ENCODE peak calls at places on chromosomes 5 and 9, in ten cellular contexts. S is cardiac septum; R is amygdala; F is stimulated activated CD8-positive, alpha-beta memory T cell treated with anti-CD3 and anti-CD28 coated beads, Interleukin-15, amount 100 ng/mL, for 1 hour; K is glutamatergic neuron; V is activated T-cell treated with anti-CD3 and anti-CD28 coated beads, Interleukin-2, amount 50 U/mL, for 24 hours; W is psoas muscle; D is GM18507; B is naive B cell; C is cardiac fibroblast. J is an unnamed sample.

GRCh38 chr5:5291357-5291756 is 131.1 kb upstream of the ICE1 start:
- DNase-seq in S (no peak), R (no peak), F (no peak), K (no peak), V (no peak), W (no peak), D (no peak), B (no peak), C (peak), J (no peak)

GRCh38 chr5:131539251-131539650 is 95.8 kb downstream of the RAPGEF6 start:
- DNase-seq in S (no peak), R (no peak), F (no peak), K (no peak), V (no peak), W (no peak), D (no peak), B (no peak), C (no peak), J (no peak)

GRCh38 chr9:112037281-112038016 is 137.6 kb downstream of the SUSD1 start:
- DNase-seq in S (no peak), R (no peak), F (peak), K (no peak), V (peak), W (no peak), D (peak), B (peak), C (peak), J (peak)

GRCh38 chr9:135508211-135508820 is 7.8 kb downstream of the MRPS2 start:
- DNase-seq in S (peak), R (no peak), F (no peak), K (no peak), V (no peak), W (no peak), D (no peak), B (no peak), C (no peak), J (no peak)

GRCh38 chr9:36995927-36996471 is 38.1 kb downstream of the PAX5 start:
- DNase-seq in S (no peak), R (no peak), F (peak), K (peak), V (peak), W (no peak), D (no peak), B (peak), C (peak), J (peak)

GRCh38 chr9:135819905-135820304 is 87.4 kb downstream of the CAMSAP1 start:
- DNase-seq in S (no peak), R (no peak), F (no peak), K (no peak), V (no peak), W (no peak), D (no peak), B (no peak), C (no peak), J (no peak)

GRCh38 chr9:104927216-104927911 is 591 bp downstream of the ABCA1 start:
- DNase-seq in S (peak), R (no peak), F (no peak), K (peak), V (peak), W (peak), D (no peak), B (peak), C (peak), J (no peak)

GRCh38 chr9:115276621-115277020 is 158.7 kb upstream of the TNC start:
- DNase-seq in S (no peak), R (no peak), F (no peak), K (no peak), V (no peak), W (no peak), D (no peak), B (no peak), C (no peak), J (no peak)

GRCh38 chr9:129225201-129225778 is 47.2 kb upstream of the IER5L start:
- DNase-seq in S (no peak), R (no peak), F (no peak), K (no peak), V (no peak), W (peak), D (no peak), B (no peak), C (no peak), J (no peak)

GRCh38 chr5:95729115-95730010 is 1.8 kb upstream of the RHOBTB3 start:
- DNase-seq in S (no peak), R (no peak), F (no peak), K (no peak), V (no peak), W (no peak), D (no peak), B (no peak), C (no peak), J (no peak)

GRCh38 chr9:24479696-24480095 is 66.0 kb downstream of the IZUMO3 start:
- DNase-seq in S (no peak), R (no peak), F (no peak), K (no peak), V (no peak), W (no peak), D (no peak), B (no peak), C (peak), J (no peak)

GRCh38 chr9:70340572-70340971 is 73.9 kb downstream of the KLF9 start:
- DNase-seq in S (no peak), R (no peak), F (no peak), K (no peak), V (no peak), W (no peak), D (no peak), B (peak), C (peak), J (no peak)

GRCh38 chr9:68498816-68499215 is 41.9 kb downstream of the TMEM252 start:
- DNase-seq in S (no peak), R (no peak), F (no peak), K (no peak), V (no peak), W (no peak), D (no peak), B (no peak), C (no peak), J (no peak)

GRCh38 chr9:16626577-16627130 is 243.8 kb downstream of the BNC2 start:
- DNase-seq in S (no peak), R (no peak), F (no peak), K (no peak), V (no peak), W (peak), D (no peak), B (no peak), C (peak), J (no peak)

GRCh38 chr9:111597852-111598729 is 1.4 kb downstream of the PTGR1 start:
- DNase-seq in S (no peak), R (no peak), F (peak), K (peak), V (peak), W (peak), D (peak), B (peak), C (peak), J (no peak)

GRCh38 chr5:106874974-106875373 is 795.8 kb downstream of the EFNA5 start:
- DNase-seq in S (no peak), R (no peak), F (no peak), K (no peak), V (no peak), W (no peak), D (no peak), B (no peak), C (no peak), J (no peak)

GRCh38 chr9:71630371-71630770 is 137.9 kb downstream of the CEMIP2 start:
- DNase-seq in S (no peak), R (no peak), F (no peak), K (no peak), V (no peak), W (no peak), D (no peak), B (no peak), C (peak), J (no peak)

GRCh38 chr9:92642599-92642998 is 27.3 kb downstream of the IPPK start:
- DNase-seq in S (no peak), R (no peak), F (no peak), K (no peak), V (no peak), W (no peak), D (no peak), B (no peak), C (no peak), J (no peak)

GRCh38 chr9:2047916-2048315 is 32.8 kb downstream of the SMARCA2 start:
- DNase-seq in S (no peak), R (no peak), F (no peak), K (no peak), V (no peak), W (no peak), D (no peak), B (no peak), C (no peak), J (no peak)

GRCh38 chr5:136066705-136067271 is 38.0 kb downstream of the TGFBI start:
- DNase-seq in S (peak), R (no peak), F (no peak), K (no peak), V (no peak), W (peak), D (no peak), B (no peak), C (peak), J (no peak)

GRCh38 chr5:169945831-169946261 is 34.4 kb downstream of the INSYN2B start:
- DNase-seq in S (no peak), R (peak), F (no peak), K (no peak), V (no peak), W (no peak), D (no peak), B (no peak), C (peak), J (no peak)

GRCh38 chr5:150488519-150489357 is 19.2 kb upstream of the NDST1 start:
- DNase-seq in S (peak), R (peak), F (no peak), K (no peak), V (no peak), W (peak), D (no peak), B (no peak), C (peak), J (no peak)

GRCh38 chr5:108437425-108437824 is 55.5 kb upstream of the FBXL17 start:
- DNase-seq in S (no peak), R (no peak), F (no peak), K (no peak), V (no peak), W (no peak), D (no peak), B (no peak), C (no peak), J (no peak)

GRCh38 chr9:96419691-96419969 is 1.5 kb upstream of the ZNF367 start:
- DNase-seq in S (no peak), R (no peak), F (no peak), K (no peak), V (no peak), W (no peak), D (no peak), B (no peak), C (no peak), J (no peak)

GRCh38 chr5:175479125-175479881 is 943 bp downstream of the SFXN1 start:
- DNase-seq in S (no peak), R (no peak), F (no peak), K (no peak), V (no peak), W (no peak), D (no peak), B (no peak), C (no peak), J (no peak)

GRCh38 chr9:127557466-127557869 is 54.6 kb upstream of the STXBP1 start:
- DNase-seq in S (no peak), R (no peak), F (no peak), K (no peak), V (no peak), W (no peak), D (no peak), B (no peak), C (peak), J (no peak)

GRCh38 chr5:176910161-176910560 is 11.0 kb upstream of the HK3 start:
- DNase-seq in S (no peak), R (no peak), F (no peak), K (no peak), V (no peak), W (no peak), D (no peak), B (no peak), C (no peak), J (no peak)

GRCh38 chr5:169978744-169979143 is 1.6 kb downstream of the INSYN2B start:
- DNase-seq in S (no peak), R (no peak), F (no peak), K (no peak), V (no peak), W (no peak), D (no peak), B (no peak), C (no peak), J (no peak)

GRCh38 chr9:138003485-138004190 is 126.1 kb downstream of the CACNA1B start:
- DNase-seq in S (peak), R (no peak), F (no peak), K (no peak), V (no peak), W (no peak), D (no peak), B (no peak), C (no peak), J (no peak)

GRCh38 chr5:115194671-115195070 is 25.0 kb upstream of the TRIM36 start:
- DNase-seq in S (no peak), R (no peak), F (no peak), K (no peak), V (no peak), W (no peak), D (no peak), B (no peak), C (peak), J (no peak)

GRCh38 chr5:58330781-58331180 is 129.1 kb downstream of the PLK2 start:
- DNase-seq in S (no peak), R (no peak), F (no peak), K (no peak), V (no peak), W (no peak), D (no peak), B (no peak), C (no peak), J (no peak)

GRCh38 chr9:126036881-126037291 is 289.7 kb downstream of the PBX3 start:
- DNase-seq in S (peak), R (no peak), F (no peak), K (no peak), V (no peak), W (no peak), D (no peak), B (no peak), C (peak), J (no peak)

GRCh38 chr5:93299596-93300308 is 281.3 kb downstream of the NR2F1-AS1 start:
- DNase-seq in S (no peak), R (peak), F (no peak), K (no peak), V (no peak), W (no peak), D (no peak), B (no peak), C (no peak), J (no peak)

J was measured in activated CD4-positive, CD25-positive, alpha-beta regulatory T cell treated with anti-CD3 and anti-CD28 coated beads, Interleukin-2, amount 50 U/mL, for 16 hours.